ENCODE peak calls at places on chromosomes 12 and 14, in four cellular contexts. A is IMR-90, Y is H9, N is neuronal stem cell. D is an unnamed sample. For H3K4me1, the result is how much of the 10 kb centered on the place peaks cover.

GRCh38 chr14:57883061-57883460 is 17.2 kb upstream of the SLC35F4 start:
- DNase-seq in N (no peak), A (no peak), Y (no peak), D (no peak)

GRCh38 chr14:68792022-68792829 is 641 bp downstream of the ZFP36L1 start:
- DNase-seq in N (no peak), Y (no peak), A (no peak), D (peak)

GRCh38 chr12:82650627-82651337 is 35.9 kb upstream of the TMTC2 start:
- DNase-seq in N (no peak), Y (no peak), A (no peak), D (no peak)

GRCh38 chr12:50190859-50191258 is 23.7 kb upstream of the CERS5 start:
- DNase-seq in N (no peak), Y (no peak), A (no peak), D (no peak)

GRCh38 chr14:99649219-99649618 is 4.3 kb downstream of the HHIPL1 start:
- DNase-seq in Y (no peak), N (no peak), A (peak), D (no peak)

GRCh38 chr12:121797937-121798801 is 4.7 kb upstream of the RHOF start:
- DNase-seq in Y (no peak), A (peak), N (no peak), D (peak)

GRCh38 chr12:44379827-44380226 is 496.3 kb downstream of the NELL2 start:
- DNase-seq in A (no peak), N (peak), Y (peak), D (no peak)

GRCh38 chr12:50787618-50788017 is 23.7 kb downstream of the ATF1 start:
- DNase-seq in A (no peak), N (no peak), Y (no peak), D (no peak)

GRCh38 chr14:68199465-68200145 is 380.0 kb downstream of the RAD51B start:
- DNase-seq in Y (peak), A (no peak), N (peak), D (no peak)

GRCh38 chr12:69655616-69656336 is 43.3 kb downstream of the BEST3 start:
- DNase-seq in A (peak), N (no peak), Y (no peak), D (peak)

GRCh38 chr14:37864861-37865718 is 269.7 kb downstream of the TTC6 start:
- DNase-seq in A (peak), N (no peak), Y (no peak), D (no peak)

GRCh38 chr12:94109154-94109553 is 39.2 kb upstream of the PLXNC1 start:
- DNase-seq in Y (no peak), A (peak), N (no peak), D (no peak)

DNA sequence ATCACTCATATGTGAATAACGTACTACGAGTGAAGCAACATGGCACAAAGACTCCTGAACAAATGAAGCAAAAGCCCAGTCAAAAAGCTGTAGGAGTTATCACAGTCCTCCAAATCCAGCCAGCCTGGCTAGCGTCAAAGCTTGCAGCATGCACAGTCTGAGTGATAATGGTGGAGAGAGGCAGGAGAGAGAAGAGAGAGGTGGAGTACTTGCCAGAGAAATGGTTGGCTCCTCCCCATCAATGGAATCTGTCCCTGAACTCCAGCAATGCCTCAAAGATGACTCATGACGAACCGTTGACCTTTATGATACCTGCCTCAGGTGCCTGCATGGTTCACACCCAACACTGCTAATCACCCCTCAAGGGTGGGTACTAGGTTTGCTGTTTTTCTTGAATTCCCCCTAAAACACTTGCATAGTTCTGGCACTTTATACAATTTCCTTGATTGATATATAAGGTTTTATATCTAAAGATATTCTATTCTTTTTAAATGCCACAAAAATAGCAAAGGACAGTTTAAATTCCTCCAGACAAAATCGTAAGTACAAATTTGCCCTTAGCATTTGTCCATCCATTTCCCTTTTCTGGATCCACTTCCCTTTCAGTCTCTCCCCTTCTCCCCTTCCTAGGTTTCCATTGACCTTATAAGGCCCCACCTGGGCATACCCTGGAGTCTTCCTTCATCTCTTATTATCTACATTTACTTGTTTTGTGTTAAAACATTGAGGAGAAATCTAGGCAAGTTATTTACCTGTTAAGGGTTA is 10.2 kb downstream of the ARHGDIB start:
- DNase-seq in N (peak), Y (peak), A (no peak), D (peak)
- H3K4me1 ChIP-seq in N (under half), Y (under half), A (under half), D (under half)

GRCh38 chr14:33610121-33610520 is 340.8 kb downstream of the EGLN3 start:
- DNase-seq in A (no peak), N (no peak), Y (no peak), D (no peak)
- H3K18ac ChIP-seq in A (no peak), N (no peak), Y (no peak), D (no peak)

GRCh38 chr14:20347747-20348146 is 4.3 kb downstream of the PARP2 start:
- DNase-seq in A (no peak), N (no peak), Y (no peak), D (no peak)

GRCh38 chr14:20345366-20345765 is 1.9 kb downstream of the PARP2 start:
- DNase-seq in Y (no peak), N (no peak), A (no peak), D (no peak)

GRCh38 chr14:20343855-20344205 is 395 bp downstream of the PARP2 start:
- DNase-seq in A (peak), Y (no peak), N (no peak), D (peak)

GRCh38 chr14:20346713-20347112 is 3.3 kb downstream of the PARP2 start:
- DNase-seq in N (no peak), Y (no peak), A (no peak), D (no peak)

GRCh38 chr14:20343092-20343854 is at the start of gene PARP2:
- DNase-seq in N (peak), Y (peak), A (peak), D (peak)
- H4K8ac ChIP-seq in N (no peak), Y (no peak), A (peak), D (peak)

DNA sequence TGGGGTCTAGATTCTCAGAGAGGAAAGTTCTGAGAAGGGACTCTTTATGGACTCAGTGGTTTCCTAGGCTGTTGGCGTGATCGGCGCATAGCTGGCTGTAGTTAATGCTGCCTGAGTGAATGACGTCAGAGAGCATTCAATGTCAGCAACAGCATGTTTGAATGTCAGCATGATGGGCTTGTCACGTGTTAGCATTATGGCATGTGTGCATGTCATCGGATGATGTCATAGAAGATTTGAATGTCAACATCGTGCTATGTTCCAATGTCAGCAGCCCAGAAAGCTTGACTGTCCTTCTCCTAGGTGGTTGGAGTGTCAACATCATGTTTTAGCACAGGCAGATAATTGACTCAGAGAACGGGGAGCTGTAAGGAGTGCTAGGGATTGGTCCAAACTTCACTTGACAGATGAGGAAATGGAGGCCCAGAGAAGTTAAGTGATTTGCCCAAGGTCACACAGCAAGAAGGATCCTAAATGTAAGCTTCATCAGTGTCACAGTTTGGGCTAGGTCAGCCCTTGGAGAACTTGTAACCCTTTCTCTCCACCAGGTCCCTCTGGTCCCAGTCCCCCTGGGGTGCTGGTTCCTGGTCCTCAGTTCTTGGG is 45.5 kb downstream of the MVK start:
- DNase-seq in Y (no peak), N (no peak), A (no peak), D (no peak)
- H3K4me1 ChIP-seq in Y (under half), N (under half), A (under half), D (under half)

DNA sequence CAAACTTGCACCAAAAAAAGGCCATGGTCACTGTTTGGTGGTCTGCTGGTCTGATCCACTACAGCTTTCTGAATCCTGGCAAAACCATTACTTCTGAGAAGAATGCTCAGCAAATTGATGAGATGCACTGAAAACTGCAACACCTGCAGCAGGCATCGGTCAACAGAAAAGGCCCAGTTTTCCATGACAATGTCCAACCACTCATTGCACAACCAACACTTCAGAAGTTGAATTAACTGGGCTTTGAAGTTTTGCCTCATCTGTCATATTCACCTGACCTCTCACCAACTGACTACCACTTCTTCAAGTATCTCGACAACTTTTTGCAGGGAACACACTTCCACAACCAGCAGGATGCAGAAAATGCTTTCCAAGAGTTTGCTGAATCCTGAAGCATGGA is 7.0 kb upstream of the DHRS2 start:
- DNase-seq in N (no peak), A (no peak), Y (no peak), D (peak)
- H3K18ac ChIP-seq in N (no peak), A (no peak), Y (no peak), D (no peak)

GRCh38 chr12:102883204-102883799 is 33.7 kb downstream of the PAH start:
- DNase-seq in Y (peak), A (no peak), N (peak), D (peak)
- H4K8ac ChIP-seq in Y (no peak), A (no peak), N (no peak), D (no peak)

D was measured in trophoblast cell.